ENCODE peak calls at places on chromosome 11, in six cellular contexts. H, Q, X, F, Y and S are unnamed samples.

GRCh38 chr11:114060402-114061052 is 1.0 kb downstream of the ZBTB16 start:
- DNase-seq in H (no peak), Q (peak; percentile 58), X (no peak), F (no peak), Y (no peak), S (peak; percentile 38)

GRCh38 chr11:35614949-35615569 is 3.2 kb upstream of the FJX1 start:
- DNase-seq in H (no peak), Q (no peak), X (no peak), F (no peak), Y (no peak), S (no peak)

GRCh38 chr11:38156495-38157146 is 1558.6 kb upstream of the RAG2 start:
- DNase-seq in H (no peak), Q (no peak), X (no peak), F (no peak), Y (peak; percentile 14), S (no peak)

GRCh38 chr11:13145461-13145860 is 132.1 kb upstream of the BMAL1 start:
- DNase-seq in H (no peak), Q (no peak), X (no peak), F (no peak), Y (no peak), S (no peak)

GRCh38 chr11:13423372-13423771 is 39.6 kb downstream of the BTBD10 start:
- DNase-seq in H (no peak), Q (no peak), X (no peak), F (no peak), Y (no peak), S (no peak)

GRCh38 chr11:44188643-44189042 is 93.2 kb downstream of the EXT2 start:
- DNase-seq in H (peak; percentile 42), Q (no peak), X (no peak), F (no peak), Y (no peak), S (no peak)

GRCh38 chr11:28170759-28171158 is 62.6 kb downstream of the METTL15 start:
- DNase-seq in H (no peak), Q (no peak), X (no peak), F (no peak), Y (no peak), S (no peak)

GRCh38 chr11:86952221-86952875 is 2.8 kb downstream of the FZD4 start:
- DNase-seq in H (no peak), Q (peak; percentile 75), X (no peak), F (no peak), Y (no peak), S (no peak)

GRCh38 chr11:92811341-92811740 is 158.1 kb upstream of the MTNR1B start:
- DNase-seq in H (no peak), Q (no peak), X (no peak), F (no peak), Y (no peak), S (no peak)

GRCh38 chr11:2263724-2264360 is 6.5 kb downstream of the ASCL2 start:
- DNase-seq in H (no peak), Q (no peak), X (no peak), F (no peak), Y (no peak), S (no peak)

GRCh38 chr11:96219981-96220623 is 122.9 kb downstream of the MAML2 start:
- DNase-seq in H (peak; percentile 11), Q (peak; percentile 57), X (no peak), F (peak; percentile 69), Y (no peak), S (no peak)

GRCh38 chr11:102470257-102470656 is 17.7 kb upstream of the TMEM123 start:
- DNase-seq in H (no peak), Q (no peak), X (no peak), F (no peak), Y (no peak), S (no peak)

GRCh38 chr11:17703951-17704350 is 15.4 kb upstream of the MYOD1 start:
- DNase-seq in H (peak; percentile 36), Q (peak; percentile 13), X (no peak), F (no peak), Y (peak; percentile 52), S (no peak)

GRCh38 chr11:73296501-73297230 is 11.4 kb upstream of the ARHGEF17 start:
- DNase-seq in H (no peak), Q (no peak), X (no peak), F (no peak), Y (no peak), S (no peak)

GRCh38 chr11:7548659-7549283 is 35.0 kb downstream of the PPFIBP2 start:
- DNase-seq in H (peak; percentile 27), Q (no peak), X (peak; percentile 62), F (peak; percentile 25), Y (peak; percentile 50), S (peak; percentile 84)

GRCh38 chr11:68750197-68750987 is 928 bp downstream of the TESMIN start:
- DNase-seq in H (no peak), Q (no peak), X (peak; percentile 68), F (no peak), Y (no peak), S (peak; percentile 94)

GRCh38 chr11:45603930-45604682 is 61.3 kb downstream of the CHST1 start:
- DNase-seq in H (no peak), Q (no peak), X (no peak), F (no peak), Y (no peak), S (no peak)

GRCh38 chr11:46161201-46161600 is 39.9 kb upstream of the PHF21A start:
- DNase-seq in H (no peak), Q (no peak), X (no peak), F (no peak), Y (no peak), S (no peak)

GRCh38 chr11:17692931-17693330 is 26.4 kb upstream of the MYOD1 start:
- DNase-seq in H (no peak), Q (no peak), X (no peak), F (no peak), Y (no peak), S (no peak)

GRCh38 chr11:111631034-111631665 is 28.9 kb downstream of the SIK2 start:
- DNase-seq in H (no peak), Q (no peak), X (no peak), F (peak; percentile 64), Y (no peak), S (no peak)

GRCh38 chr11:7613394-7613720 is 59.9 kb downstream of the CYB5R2 start:
- DNase-seq in H (no peak), Q (no peak), X (no peak), F (peak; percentile 56), Y (no peak), S (no peak)

GRCh38 chr11:109963101-109963500 is 130.1 kb upstream of the ZC3H12C start:
- DNase-seq in H (no peak), Q (no peak), X (no peak), F (no peak), Y (no peak), S (no peak)

GRCh38 chr11:58941838-58942237 is 2.5 kb downstream of the GLYATL1 start:
- DNase-seq in H (no peak), Q (no peak), X (no peak), F (no peak), Y (no peak), S (no peak)

GRCh38 chr11:114483929-114484328 is 44.7 kb downstream of the REXO2 start:
- DNase-seq in H (no peak), Q (no peak), X (no peak), F (no peak), Y (no peak), S (no peak)

GRCh38 chr11:20397281-20397680 is 9.8 kb downstream of the PRMT3 start:
- DNase-seq in H (peak; percentile 69), Q (peak; percentile 41), X (no peak), F (peak; percentile 35), Y (peak; percentile 42), S (no peak)

GRCh38 chr11:69234740-69235710 is 58.9 kb upstream of the MYEOV start:
- DNase-seq in H (no peak), Q (no peak), X (no peak), F (no peak), Y (peak; percentile 54), S (no peak)

GRCh38 chr11:36469063-36469462 is 41.0 kb downstream of the TRAF6 start:
- DNase-seq in H (peak; percentile 16), Q (no peak), X (peak; percentile 29), F (no peak), Y (peak; percentile 37), S (peak; percentile 92)

GRCh38 chr11:29809121-29809520 is 207.7 kb downstream of the KCNA4 start:
- DNase-seq in H (no peak), Q (no peak), X (no peak), F (no peak), Y (no peak), S (no peak)

GRCh38 chr11:78801161-78801884 is 226.7 kb upstream of the NARS2 start:
- DNase-seq in H (peak; percentile 43), Q (peak; percentile 91), X (no peak), F (no peak), Y (no peak), S (no peak)

GRCh38 chr11:83292709-83293435 is 6.7 kb upstream of the CCDC90B start:
- DNase-seq in H (peak; percentile 67), Q (peak; percentile 46), X (peak; percentile 31), F (peak; percentile 57), Y (peak; percentile 67), S (no peak)

DNA sequence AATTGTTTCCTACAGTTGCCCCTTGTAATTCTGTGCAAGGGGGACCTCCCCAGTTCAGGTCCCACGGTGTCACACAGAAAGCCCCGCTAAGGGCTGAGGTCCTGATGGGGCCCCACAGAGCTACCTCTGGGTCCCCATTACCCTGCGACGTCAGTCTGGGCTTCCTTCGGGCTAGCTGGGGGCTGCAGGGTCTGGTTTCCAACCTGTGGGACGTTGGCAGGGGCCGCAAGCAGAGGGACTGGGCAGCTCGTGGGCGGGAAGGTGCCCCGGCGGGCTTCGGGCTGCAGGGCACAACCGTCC is 698 bp downstream of the SLC37A4 start:
- DNase-seq in H (no peak), Q (no peak), X (no peak), F (no peak), Y (no peak), S (no peak)
- TF ChIP-seq JUN in H (no peak), Q (no peak), X (no peak), F (no peak), Y (no peak), S (no peak)

GRCh38 chr11:64100345-64100744 is 64.6 kb downstream of the FLRT1 start:
- DNase-seq in H (no peak), Q (no peak), X (no peak), F (no peak), Y (peak; percentile 51), S (peak; percentile 62)
- TF ChIP-seq CTCF in H (no peak), Q (no peak), X (peak; percentile 52), F (no peak), Y (peak; percentile 67), S (no peak)

GRCh38 chr11:130592056-130592455 is 143.6 kb downstream of the ADAMTS15 start:
- DNase-seq in H (no peak), Q (peak; percentile 21), X (no peak), F (no peak), Y (no peak), S (no peak)
- TF ChIP-seq JUN in H (no peak), Q (no peak), X (no peak), F (no peak), Y (no peak), S (no peak)

GRCh38 chr11:116973270-116973669 is 125.0 kb downstream of the SIK3 start:
- DNase-seq in H (no peak), Q (no peak), X (no peak), F (no peak), Y (no peak), S (no peak)
- TF ChIP-seq CTCF in H (no peak), Q (no peak), X (no peak), F (no peak), Y (no peak), S (no peak)

DNA sequence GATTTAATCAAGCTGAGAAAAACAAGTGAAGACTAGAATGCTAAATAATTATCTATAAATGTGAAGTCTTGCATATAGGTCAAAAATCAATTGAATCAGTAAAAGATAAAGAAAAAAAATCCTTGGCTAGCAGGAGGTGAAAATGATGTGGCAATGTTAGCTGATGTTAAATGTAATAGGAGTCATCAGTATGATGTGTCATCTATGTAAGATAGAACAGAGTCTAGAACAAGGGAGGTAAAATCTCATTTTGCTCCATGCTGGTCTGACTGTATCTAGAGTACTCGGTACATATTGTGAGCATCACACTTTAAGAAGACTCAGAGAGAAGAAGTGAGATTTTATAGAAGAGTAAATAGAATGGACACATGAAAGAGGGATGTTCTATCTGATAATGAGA is 721.2 kb downstream of the ETS1 start:
- DNase-seq in H (no peak), Q (no peak), X (no peak), F (no peak), Y (no peak), S (no peak)
- TF ChIP-seq JUN in H (no peak), Q (no peak), X (no peak), F (no peak), Y (no peak), S (no peak)